ENCODE peak calls at places on chromosomes 6 and 20, in six cellular contexts. D, M, U, W, C and Z are unnamed samples.

GRCh38 chr20:63204362-63204761 is 11.6 kb downstream of the YTHDF1 start:
- DNase-seq in C (no peak), U (no peak), D (no peak), W (no peak), M (no peak), Z (no peak)

GRCh38 chr6:170292778-170293164 is 1.9 kb upstream of the DLL1 start:
- DNase-seq in W (no peak), C (peak), M (no peak), U (no peak), D (no peak), Z (peak)

GRCh38 chr6:47041741-47042140 is 391 bp downstream of the ADGRF1 start:
- DNase-seq in D (no peak), W (no peak), M (no peak), U (no peak), C (peak), Z (no peak)

GRCh38 chr6:163667372-163668060 is 253.0 kb downstream of the QKI start:
- DNase-seq in M (peak), U (no peak), D (no peak), W (no peak), C (peak), Z (no peak)

GRCh38 chr6:157119502-157120027 is 203.8 kb downstream of the TMEM242 start:
- DNase-seq in C (no peak), W (no peak), M (no peak), D (no peak), U (no peak), Z (no peak)

GRCh38 chr6:131059486-131059885 is 3.6 kb downstream of the EPB41L2 start:
- DNase-seq in C (no peak), W (peak), M (peak), U (no peak), D (no peak), Z (no peak)

GRCh38 chr6:31558631-31559500 is 11.5 kb downstream of the NFKBIL1 start:
- DNase-seq in U (peak), M (no peak), C (no peak), D (peak), W (no peak), Z (no peak)

GRCh38 chr6:116397960-116398359 is 27.2 kb downstream of the DSE start:
- DNase-seq in D (no peak), M (peak), U (no peak), W (no peak), C (no peak), Z (no peak)

GRCh38 chr6:151488226-151488625 is 5.6 kb upstream of the CCDC170 start:
- DNase-seq in M (no peak), W (no peak), D (no peak), C (no peak), U (no peak), Z (no peak)

GRCh38 chr6:112781236-112781635 is 434.1 kb downstream of the RFPL4B start:
- DNase-seq in W (no peak), U (no peak), C (no peak), D (no peak), M (peak), Z (no peak)

GRCh38 chr20:59063358-59064213 is 21.0 kb upstream of the PRELID3B start:
- DNase-seq in C (peak), W (no peak), D (no peak), M (peak), U (no peak), Z (peak)

GRCh38 chr20:32918751-32919150 is 60.0 kb downstream of the EFCAB8 start:
- DNase-seq in U (no peak), W (no peak), D (no peak), C (no peak), M (no peak), Z (no peak)

GRCh38 chr6:114862809-114863208 is 520.0 kb upstream of the HS3ST5 start:
- DNase-seq in M (peak), W (no peak), D (no peak), C (no peak), U (no peak), Z (no peak)

GRCh38 chr6:98295776-98296175 is 538.6 kb upstream of the POU3F2 start:
- DNase-seq in W (no peak), C (no peak), D (no peak), M (no peak), U (no peak), Z (no peak)

GRCh38 chr6:157493576-157493975 is 112.6 kb downstream of the ZDHHC14 start:
- DNase-seq in U (no peak), C (no peak), D (no peak), M (no peak), W (no peak), Z (no peak)

GRCh38 chr6:129863664-129864063 is 2.5 kb upstream of the TMEM244 start:
- DNase-seq in C (no peak), U (no peak), M (peak), D (no peak), W (no peak), Z (no peak)

GRCh38 chr6:120816862-120817261 is 517.4 kb downstream of the TBC1D32 start:
- DNase-seq in M (no peak), C (no peak), W (no peak), D (no peak), U (no peak), Z (no peak)

GRCh38 chr20:25676164-25676809 is 20.4 kb downstream of the ZNF337 start:
- DNase-seq in W (no peak), M (peak), C (no peak), D (no peak), U (no peak), Z (no peak)

GRCh38 chr6:112433457-112433856 is 86.3 kb downstream of the RFPL4B start:
- DNase-seq in U (no peak), D (no peak), M (no peak), C (no peak), W (no peak), Z (peak)

GRCh38 chr6:152605342-152605741 is 31.8 kb downstream of the SYNE1 start:
- DNase-seq in M (peak), U (no peak), D (no peak), W (no peak), C (no peak), Z (no peak)

GRCh38 chr20:48460681-48461080 is 367.1 kb downstream of the PREX1 start:
- DNase-seq in D (no peak), M (no peak), U (no peak), C (no peak), W (no peak), Z (no peak)

GRCh38 chr6:79586548-79586947 is 44.6 kb upstream of the SH3BGRL2 start:
- DNase-seq in C (peak), D (no peak), M (peak), U (no peak), W (no peak), Z (no peak)

GRCh38 chr20:35845561-35845960 is 73.7 kb downstream of the PHF20 start:
- DNase-seq in U (no peak), D (no peak), C (no peak), M (peak), W (no peak), Z (no peak)